ENCODE peak calls at places on chromosome 9, in seven cellular contexts. One of them, this sample, is unnamed.

GRCh38 chr9:33230756-33231691 is 8.9 kb upstream of the SPINK4 start:
- DNase-seq in activated CD8-positive, alpha-beta T cell treated with anti-CD3 and anti-CD28 coated beads for 36 hours: no peak
- DNase-seq in activated CD8-positive, alpha-beta memory T cell treated with anti-CD3 and anti-CD28 coated beads, Interleukin-2, amount 50 U/mL, for 48 hours: no peak
- DNase-seq in heart left ventricle: no peak
- DNase-seq in Ammon's horn: no peak
- DNase-seq in endothelial cell: no peak
- DNase-seq in tibial artery: no peak
- DNase-seq in this sample: no peak

GRCh38 chr9:123640792-123641222 is 284.8 kb downstream of the CRB2 start:
- DNase-seq in activated CD8-positive, alpha-beta T cell treated with anti-CD3 and anti-CD28 coated beads for 36 hours: peak; percentile 70
- DNase-seq in endothelial cell: no peak
- DNase-seq in tibial artery: no peak
- DNase-seq in heart left ventricle: no peak
- DNase-seq in activated CD8-positive, alpha-beta memory T cell treated with anti-CD3 and anti-CD28 coated beads, Interleukin-2, amount 50 U/mL, for 48 hours: no peak
- DNase-seq in Ammon's horn: no peak
- DNase-seq in this sample: no peak

GRCh38 chr9:10252174-10252573 is 360.6 kb downstream of the PTPRD start:
- DNase-seq in endothelial cell: no peak
- DNase-seq in activated CD8-positive, alpha-beta T cell treated with anti-CD3 and anti-CD28 coated beads for 36 hours: no peak
- DNase-seq in activated CD8-positive, alpha-beta memory T cell treated with anti-CD3 and anti-CD28 coated beads, Interleukin-2, amount 50 U/mL, for 48 hours: no peak
- DNase-seq in Ammon's horn: no peak
- DNase-seq in heart left ventricle: peak; percentile 78
- DNase-seq in tibial artery: no peak
- DNase-seq in this sample: no peak

GRCh38 chr9:136312436-136312835 is 8.5 kb upstream of the CCDC187 start:
- DNase-seq in activated CD8-positive, alpha-beta memory T cell treated with anti-CD3 and anti-CD28 coated beads, Interleukin-2, amount 50 U/mL, for 48 hours: peak; percentile 76
- DNase-seq in tibial artery: no peak
- DNase-seq in Ammon's horn: peak; percentile 58
- DNase-seq in heart left ventricle: peak; percentile 62
- DNase-seq in endothelial cell: peak; percentile 48
- DNase-seq in activated CD8-positive, alpha-beta T cell treated with anti-CD3 and anti-CD28 coated beads for 36 hours: peak; percentile 61
- DNase-seq in this sample: no peak

GRCh38 chr9:129108805-129109370 is 1.7 kb downstream of the CRAT start:
- DNase-seq in endothelial cell: no peak
- DNase-seq in activated CD8-positive, alpha-beta T cell treated with anti-CD3 and anti-CD28 coated beads for 36 hours: no peak
- DNase-seq in tibial artery: no peak
- DNase-seq in Ammon's horn: no peak
- DNase-seq in heart left ventricle: no peak
- DNase-seq in activated CD8-positive, alpha-beta memory T cell treated with anti-CD3 and anti-CD28 coated beads, Interleukin-2, amount 50 U/mL, for 48 hours: no peak
- DNase-seq in this sample: no peak

GRCh38 chr9:12516573-12516972 is 176.6 kb upstream of the TYRP1 start:
- DNase-seq in heart left ventricle: no peak
- DNase-seq in activated CD8-positive, alpha-beta memory T cell treated with anti-CD3 and anti-CD28 coated beads, Interleukin-2, amount 50 U/mL, for 48 hours: no peak
- DNase-seq in Ammon's horn: no peak
- DNase-seq in activated CD8-positive, alpha-beta T cell treated with anti-CD3 and anti-CD28 coated beads for 36 hours: no peak
- DNase-seq in tibial artery: no peak
- DNase-seq in endothelial cell: no peak
- DNase-seq in this sample: no peak

GRCh38 chr9:113604393-113604792 is 140.9 kb downstream of the RGS3 start:
- DNase-seq in activated CD8-positive, alpha-beta T cell treated with anti-CD3 and anti-CD28 coated beads for 36 hours: no peak
- DNase-seq in activated CD8-positive, alpha-beta memory T cell treated with anti-CD3 and anti-CD28 coated beads, Interleukin-2, amount 50 U/mL, for 48 hours: no peak
- DNase-seq in Ammon's horn: no peak
- DNase-seq in heart left ventricle: peak; percentile 3
- DNase-seq in tibial artery: no peak
- DNase-seq in endothelial cell: no peak
- DNase-seq in this sample: no peak

GRCh38 chr9:105357937-105358336 is 89.9 kb upstream of the FSD1L start:
- DNase-seq in tibial artery: no peak
- DNase-seq in activated CD8-positive, alpha-beta memory T cell treated with anti-CD3 and anti-CD28 coated beads, Interleukin-2, amount 50 U/mL, for 48 hours: no peak
- DNase-seq in heart left ventricle: no peak
- DNase-seq in Ammon's horn: no peak
- DNase-seq in endothelial cell: no peak
- DNase-seq in activated CD8-positive, alpha-beta T cell treated with anti-CD3 and anti-CD28 coated beads for 36 hours: no peak
- DNase-seq in this sample: no peak

GRCh38 chr9:7784472-7784871 is 15.1 kb downstream of the DMAC1 start:
- DNase-seq in Ammon's horn: no peak
- DNase-seq in heart left ventricle: no peak
- DNase-seq in endothelial cell: no peak
- DNase-seq in activated CD8-positive, alpha-beta memory T cell treated with anti-CD3 and anti-CD28 coated beads, Interleukin-2, amount 50 U/mL, for 48 hours: no peak
- DNase-seq in activated CD8-positive, alpha-beta T cell treated with anti-CD3 and anti-CD28 coated beads for 36 hours: no peak
- DNase-seq in tibial artery: no peak
- DNase-seq in this sample: no peak

GRCh38 chr9:132768932-132769894 is 98.9 kb downstream of the GTF3C4 start:
- DNase-seq in heart left ventricle: peak; percentile 51
- DNase-seq in tibial artery: peak; percentile 61
- DNase-seq in Ammon's horn: peak; percentile 27
- DNase-seq in endothelial cell: peak; percentile 74
- DNase-seq in activated CD8-positive, alpha-beta T cell treated with anti-CD3 and anti-CD28 coated beads for 36 hours: peak; percentile 86
- DNase-seq in activated CD8-positive, alpha-beta memory T cell treated with anti-CD3 and anti-CD28 coated beads, Interleukin-2, amount 50 U/mL, for 48 hours: peak; percentile 77
- DNase-seq in this sample: peak; percentile 49

GRCh38 chr9:69645488-69645887 is 26.7 kb downstream of the APBA1 start:
- DNase-seq in activated CD8-positive, alpha-beta T cell treated with anti-CD3 and anti-CD28 coated beads for 36 hours: no peak
- DNase-seq in heart left ventricle: no peak
- DNase-seq in tibial artery: no peak
- DNase-seq in Ammon's horn: peak; percentile 78
- DNase-seq in activated CD8-positive, alpha-beta memory T cell treated with anti-CD3 and anti-CD28 coated beads, Interleukin-2, amount 50 U/mL, for 48 hours: no peak
- DNase-seq in endothelial cell: no peak
- DNase-seq in this sample: no peak

GRCh38 chr9:111094433-111095421 is 56.5 kb upstream of the LPAR1 start:
- DNase-seq in activated CD8-positive, alpha-beta T cell treated with anti-CD3 and anti-CD28 coated beads for 36 hours: no peak
- DNase-seq in tibial artery: peak; percentile 72
- DNase-seq in activated CD8-positive, alpha-beta memory T cell treated with anti-CD3 and anti-CD28 coated beads, Interleukin-2, amount 50 U/mL, for 48 hours: no peak
- DNase-seq in endothelial cell: no peak
- DNase-seq in heart left ventricle: peak; percentile 32
- DNase-seq in Ammon's horn: peak; percentile 31
- DNase-seq in this sample: peak; percentile 27

GRCh38 chr9:264231-264630 is 49.6 kb downstream of the DOCK8 start:
- DNase-seq in endothelial cell: no peak
- DNase-seq in heart left ventricle: no peak
- DNase-seq in Ammon's horn: no peak
- DNase-seq in tibial artery: no peak
- DNase-seq in activated CD8-positive, alpha-beta memory T cell treated with anti-CD3 and anti-CD28 coated beads, Interleukin-2, amount 50 U/mL, for 48 hours: no peak
- DNase-seq in activated CD8-positive, alpha-beta T cell treated with anti-CD3 and anti-CD28 coated beads for 36 hours: no peak
- DNase-seq in this sample: no peak

GRCh38 chr9:137493163-137494103 is 34.3 kb upstream of the NSMF start:
- DNase-seq in tibial artery: no peak
- DNase-seq in Ammon's horn: no peak
- DNase-seq in endothelial cell: no peak
- DNase-seq in activated CD8-positive, alpha-beta memory T cell treated with anti-CD3 and anti-CD28 coated beads, Interleukin-2, amount 50 U/mL, for 48 hours: no peak
- DNase-seq in activated CD8-positive, alpha-beta T cell treated with anti-CD3 and anti-CD28 coated beads for 36 hours: peak; percentile 17
- DNase-seq in heart left ventricle: no peak
- DNase-seq in this sample: no peak

GRCh38 chr9:127358023-127358535 is 38.9 kb upstream of the SLC2A8 start:
- DNase-seq in endothelial cell: no peak
- DNase-seq in heart left ventricle: no peak
- DNase-seq in activated CD8-positive, alpha-beta T cell treated with anti-CD3 and anti-CD28 coated beads for 36 hours: no peak
- DNase-seq in tibial artery: no peak
- DNase-seq in Ammon's horn: no peak
- DNase-seq in activated CD8-positive, alpha-beta memory T cell treated with anti-CD3 and anti-CD28 coated beads, Interleukin-2, amount 50 U/mL, for 48 hours: no peak
- DNase-seq in this sample: no peak

GRCh38 chr9:125329978-125330377 is 68.4 kb downstream of the GAPVD1 start:
- DNase-seq in activated CD8-positive, alpha-beta memory T cell treated with anti-CD3 and anti-CD28 coated beads, Interleukin-2, amount 50 U/mL, for 48 hours: no peak
- DNase-seq in endothelial cell: no peak
- DNase-seq in tibial artery: no peak
- DNase-seq in activated CD8-positive, alpha-beta T cell treated with anti-CD3 and anti-CD28 coated beads for 36 hours: no peak
- DNase-seq in heart left ventricle: no peak
- DNase-seq in Ammon's horn: no peak
- DNase-seq in this sample: no peak

GRCh38 chr9:80664327-80665210 is 1024.8 kb downstream of the TLE1 start:
- DNase-seq in activated CD8-positive, alpha-beta T cell treated with anti-CD3 and anti-CD28 coated beads for 36 hours: no peak
- DNase-seq in heart left ventricle: no peak
- DNase-seq in Ammon's horn: peak; percentile 34
- DNase-seq in tibial artery: no peak
- DNase-seq in activated CD8-positive, alpha-beta memory T cell treated with anti-CD3 and anti-CD28 coated beads, Interleukin-2, amount 50 U/mL, for 48 hours: no peak
- DNase-seq in endothelial cell: no peak
- DNase-seq in this sample: no peak

GRCh38 chr9:129776938-129777768 is 24.3 kb upstream of the PTGES start:
- DNase-seq in heart left ventricle: peak; percentile 95
- DNase-seq in Ammon's horn: peak; percentile 64
- DNase-seq in activated CD8-positive, alpha-beta memory T cell treated with anti-CD3 and anti-CD28 coated beads, Interleukin-2, amount 50 U/mL, for 48 hours: peak; percentile 84
- DNase-seq in activated CD8-positive, alpha-beta T cell treated with anti-CD3 and anti-CD28 coated beads for 36 hours: peak; percentile 91
- DNase-seq in endothelial cell: no peak
- DNase-seq in tibial artery: peak; percentile 97
- DNase-seq in this sample: peak; percentile 97

GRCh38 chr9:133048595-133048994 is 13.2 kb upstream of the CEL start:
- DNase-seq in endothelial cell: no peak
- DNase-seq in Ammon's horn: peak; percentile 58
- DNase-seq in heart left ventricle: no peak
- DNase-seq in activated CD8-positive, alpha-beta memory T cell treated with anti-CD3 and anti-CD28 coated beads, Interleukin-2, amount 50 U/mL, for 48 hours: no peak
- DNase-seq in activated CD8-positive, alpha-beta T cell treated with anti-CD3 and anti-CD28 coated beads for 36 hours: peak; percentile 54
- DNase-seq in tibial artery: no peak
- DNase-seq in this sample: peak; percentile 14

GRCh38 chr9:123947326-123947725 is 17.4 kb upstream of the DENND1A start:
- DNase-seq in tibial artery: no peak
- DNase-seq in Ammon's horn: no peak
- DNase-seq in activated CD8-positive, alpha-beta T cell treated with anti-CD3 and anti-CD28 coated beads for 36 hours: no peak
- DNase-seq in endothelial cell: no peak
- DNase-seq in heart left ventricle: no peak
- DNase-seq in activated CD8-positive, alpha-beta memory T cell treated with anti-CD3 and anti-CD28 coated beads, Interleukin-2, amount 50 U/mL, for 48 hours: no peak
- DNase-seq in this sample: no peak

GRCh38 chr9:69835412-69836080 is 14.9 kb downstream of the CFAP95 start:
- DNase-seq in endothelial cell: no peak
- DNase-seq in activated CD8-positive, alpha-beta memory T cell treated with anti-CD3 and anti-CD28 coated beads, Interleukin-2, amount 50 U/mL, for 48 hours: no peak
- DNase-seq in activated CD8-positive, alpha-beta T cell treated with anti-CD3 and anti-CD28 coated beads for 36 hours: no peak
- DNase-seq in Ammon's horn: no peak
- DNase-seq in tibial artery: no peak
- DNase-seq in heart left ventricle: no peak
- DNase-seq in this sample: no peak

GRCh38 chr9:88280816-88281382 is 107.3 kb upstream of the SPIN1 start:
- DNase-seq in Ammon's horn: peak; percentile 48
- DNase-seq in activated CD8-positive, alpha-beta memory T cell treated with anti-CD3 and anti-CD28 coated beads, Interleukin-2, amount 50 U/mL, for 48 hours: no peak
- DNase-seq in activated CD8-positive, alpha-beta T cell treated with anti-CD3 and anti-CD28 coated beads for 36 hours: peak; percentile 56
- DNase-seq in endothelial cell: peak; percentile 11
- DNase-seq in tibial artery: no peak
- DNase-seq in heart left ventricle: no peak
- DNase-seq in this sample: no peak

GRCh38 chr9:108991479-108991878 is 21.8 kb downstream of the CTNNAL1 start:
- DNase-seq in heart left ventricle: no peak
- DNase-seq in endothelial cell: no peak
- DNase-seq in activated CD8-positive, alpha-beta memory T cell treated with anti-CD3 and anti-CD28 coated beads, Interleukin-2, amount 50 U/mL, for 48 hours: no peak
- DNase-seq in Ammon's horn: no peak
- DNase-seq in activated CD8-positive, alpha-beta T cell treated with anti-CD3 and anti-CD28 coated beads for 36 hours: no peak
- DNase-seq in tibial artery: no peak
- DNase-seq in this sample: no peak

GRCh38 chr9:36141761-36142160 is 5.2 kb downstream of the GLIPR2 start:
- DNase-seq in activated CD8-positive, alpha-beta memory T cell treated with anti-CD3 and anti-CD28 coated beads, Interleukin-2, amount 50 U/mL, for 48 hours: no peak
- DNase-seq in heart left ventricle: no peak
- DNase-seq in endothelial cell: no peak
- DNase-seq in activated CD8-positive, alpha-beta T cell treated with anti-CD3 and anti-CD28 coated beads for 36 hours: no peak
- DNase-seq in tibial artery: no peak
- DNase-seq in Ammon's horn: no peak
- DNase-seq in this sample: no peak

GRCh38 chr9:87441251-87441650 is 56.4 kb upstream of the DAPK1 start:
- DNase-seq in Ammon's horn: no peak
- DNase-seq in activated CD8-positive, alpha-beta memory T cell treated with anti-CD3 and anti-CD28 coated beads, Interleukin-2, amount 50 U/mL, for 48 hours: no peak
- DNase-seq in endothelial cell: no peak
- DNase-seq in activated CD8-positive, alpha-beta T cell treated with anti-CD3 and anti-CD28 coated beads for 36 hours: no peak
- DNase-seq in tibial artery: no peak
- DNase-seq in heart left ventricle: no peak
- DNase-seq in this sample: no peak

GRCh38 chr9:130918870-130919558 is 20.0 kb downstream of the FIBCD1 start:
- DNase-seq in activated CD8-positive, alpha-beta memory T cell treated with anti-CD3 and anti-CD28 coated beads, Interleukin-2, amount 50 U/mL, for 48 hours: no peak
- DNase-seq in Ammon's horn: peak; percentile 60
- DNase-seq in activated CD8-positive, alpha-beta T cell treated with anti-CD3 and anti-CD28 coated beads for 36 hours: no peak
- DNase-seq in endothelial cell: no peak
- DNase-seq in tibial artery: no peak
- DNase-seq in heart left ventricle: no peak
- DNase-seq in this sample: no peak

GRCh38 chr9:16704489-16705111 is 165.9 kb downstream of the BNC2 start:
- DNase-seq in endothelial cell: peak; percentile 19
- DNase-seq in heart left ventricle: peak; percentile 54
- DNase-seq in activated CD8-positive, alpha-beta T cell treated with anti-CD3 and anti-CD28 coated beads for 36 hours: no peak
- DNase-seq in Ammon's horn: peak; percentile 10
- DNase-seq in activated CD8-positive, alpha-beta memory T cell treated with anti-CD3 and anti-CD28 coated beads, Interleukin-2, amount 50 U/mL, for 48 hours: no peak
- DNase-seq in tibial artery: peak; percentile 69
- DNase-seq in this sample: no peak

GRCh38 chr9:134851015-134851414 is 29.6 kb upstream of the FCN2 start:
- DNase-seq in tibial artery: peak; percentile 7
- DNase-seq in endothelial cell: no peak
- DNase-seq in activated CD8-positive, alpha-beta T cell treated with anti-CD3 and anti-CD28 coated beads for 36 hours: peak; percentile 8
- DNase-seq in heart left ventricle: no peak
- DNase-seq in Ammon's horn: no peak
- DNase-seq in activated CD8-positive, alpha-beta memory T cell treated with anti-CD3 and anti-CD28 coated beads, Interleukin-2, amount 50 U/mL, for 48 hours: no peak
- DNase-seq in this sample: no peak

GRCh38 chr9:73640971-73641370 is 489.3 kb downstream of the ANXA1 start:
- DNase-seq in activated CD8-positive, alpha-beta memory T cell treated with anti-CD3 and anti-CD28 coated beads, Interleukin-2, amount 50 U/mL, for 48 hours: no peak
- DNase-seq in tibial artery: no peak
- DNase-seq in Ammon's horn: no peak
- DNase-seq in activated CD8-positive, alpha-beta T cell treated with anti-CD3 and anti-CD28 coated beads for 36 hours: no peak
- DNase-seq in heart left ventricle: no peak
- DNase-seq in endothelial cell: no peak
- DNase-seq in this sample: no peak

GRCh38 chr9:19471737-19472648 is 63.2 kb downstream of the ACER2 start:
- DNase-seq in tibial artery: peak; percentile 47
- DNase-seq in endothelial cell: peak; percentile 77
- DNase-seq in activated CD8-positive, alpha-beta memory T cell treated with anti-CD3 and anti-CD28 coated beads, Interleukin-2, amount 50 U/mL, for 48 hours: peak; percentile 75
- DNase-seq in Ammon's horn: peak; percentile 90
- DNase-seq in activated CD8-positive, alpha-beta T cell treated with anti-CD3 and anti-CD28 coated beads for 36 hours: peak; percentile 78
- DNase-seq in heart left ventricle: peak; percentile 64
- DNase-seq in this sample: peak; percentile 44

GRCh38 chr9:6243746-6244145 is 28.1 kb downstream of the IL33 start:
- DNase-seq in endothelial cell: no peak
- DNase-seq in activated CD8-positive, alpha-beta T cell treated with anti-CD3 and anti-CD28 coated beads for 36 hours: peak; percentile 38
- DNase-seq in tibial artery: no peak
- DNase-seq in activated CD8-positive, alpha-beta memory T cell treated with anti-CD3 and anti-CD28 coated beads, Interleukin-2, amount 50 U/mL, for 48 hours: no peak
- DNase-seq in Ammon's horn: no peak
- DNase-seq in heart left ventricle: no peak
- DNase-seq in this sample: no peak

This sample was measured in NCI-H460.